ENCODE peak calls at places on chromosomes 4 and X, in six cellular contexts. B, U, V, X, D and Y are unnamed samples. For H3K4me1, the result is how much of the 10 kb centered on the place peaks cover.

GRCh38 chr4:104064650-104065577 is 345.1 kb upstream of the TACR3 start:
- DNase-seq in D (peak), X (peak), V (peak), B (peak), U (peak), Y (no peak)

GRCh38 chr4:7007944-7008343 is 35.2 kb upstream of the TADA2B start:
- DNase-seq in B (no peak), X (no peak), D (peak), U (no peak), V (no peak), Y (no peak)

GRCh38 chr4:42588909-42589308 is 68.0 kb downstream of the ATP8A1 start:
- DNase-seq in V (no peak), B (no peak), U (no peak), X (no peak), D (peak), Y (no peak)

GRCh38 chr4:37603711-37604110 is 82.5 kb downstream of the RELL1 start:
- DNase-seq in U (no peak), B (no peak), D (no peak), X (no peak), V (no peak), Y (no peak)

GRCh38 chrX:39133971-39134370 is 332.7 kb downstream of the MID1IP1 start:
- DNase-seq in X (peak), V (peak), B (peak), U (no peak), D (peak), Y (no peak)

GRCh38 chr4:150126201-150126879 is 48.1 kb downstream of the DCLK2 start:
- DNase-seq in D (no peak), X (no peak), V (no peak), U (no peak), B (no peak), Y (no peak)

GRCh38 chr4:102169345-102169744 is 175.9 kb downstream of the SLC39A8 start:
- DNase-seq in D (peak), X (no peak), B (peak), U (no peak), V (no peak), Y (no peak)

GRCh38 chr4:1027219-1027915 is 15.9 kb downstream of the FGFRL1 start:
- DNase-seq in V (no peak), D (no peak), U (no peak), B (no peak), X (no peak), Y (no peak)

GRCh38 chrX:152821145-152821765 is 9.3 kb downstream of the CETN2 start:
- DNase-seq in V (peak), U (no peak), D (peak), X (peak), B (peak), Y (peak)

GRCh38 chr4:42865572-42866189 is 26.8 kb upstream of the GRXCR1 start:
- DNase-seq in V (peak), B (peak), D (peak), X (no peak), U (peak), Y (peak)

GRCh38 chr4:88843067-88843723 is 145.6 kb upstream of the NAP1L5 start:
- DNase-seq in B (no peak), V (no peak), U (no peak), X (no peak), D (no peak), Y (no peak)

GRCh38 chr4:1060121-1060520 is 48.7 kb downstream of the FGFRL1 start:
- DNase-seq in V (no peak), X (no peak), U (no peak), B (no peak), D (no peak), Y (no peak)

GRCh38 chrX:130497531-130497930 is 95.7 kb downstream of the RBMX2 start:
- DNase-seq in V (no peak), B (no peak), D (no peak), U (no peak), X (no peak), Y (no peak)

GRCh38 chrX:39760930-39761329 is 336.8 kb downstream of the BCOR start:
- DNase-seq in B (no peak), V (no peak), D (no peak), X (no peak), U (no peak), Y (no peak)

GRCh38 chrX:15233416-15234015 is 36.4 kb downstream of the ASB9 start:
- DNase-seq in D (no peak), V (no peak), U (no peak), X (no peak), B (no peak), Y (no peak)

GRCh38 chr4:96035727-96036126 is 195.8 kb downstream of the PDHA2 start:
- DNase-seq in U (no peak), D (peak), V (no peak), B (no peak), X (no peak), Y (peak)

GRCh38 chr4:138062929-138063328 is 179.2 kb downstream of the SLC7A11 start:
- DNase-seq in V (no peak), B (no peak), X (no peak), U (no peak), D (peak), Y (peak)

GRCh38 chrX:116409224-116409623 is 27.2 kb upstream of the SLC6A14 start:
- DNase-seq in D (no peak), U (no peak), B (no peak), V (no peak), X (no peak), Y (no peak)

GRCh38 chr4:128831526-128832252 is 22.2 kb downstream of the JADE1 start:
- DNase-seq in B (no peak), D (peak), U (no peak), V (no peak), X (no peak), Y (no peak)

GRCh38 chr4:75512336-75513211 is 1.6 kb downstream of the RCHY1 start:
- DNase-seq in U (no peak), X (no peak), D (no peak), V (no peak), B (no peak), Y (no peak)

GRCh38 chrX:69361286-69361926 is 142.7 kb upstream of the NALF2 start:
- DNase-seq in D (no peak), V (no peak), X (no peak), B (no peak), U (no peak), Y (peak)

GRCh38 chrX:100868273-100868672 is 5.9 kb downstream of the NOX1 start:
- DNase-seq in U (no peak), V (no peak), B (no peak), X (no peak), D (no peak), Y (no peak)

GRCh38 chrX:77788050-77788449 is 2.0 kb upstream of the ATRX start:
- DNase-seq in X (no peak), B (peak), U (no peak), V (no peak), D (peak), Y (no peak)

GRCh38 chrX:39935414-39936064 is 162.2 kb downstream of the BCOR start:
- DNase-seq in V (no peak), U (no peak), B (no peak), D (no peak), X (no peak), Y (no peak)

GRCh38 chrX:3526084-3526483 is 179.6 kb upstream of the MXRA5 start:
- DNase-seq in D (no peak), U (no peak), V (no peak), X (no peak), B (no peak), Y (no peak)

GRCh38 chr4:81180916-81181315 is 34.1 kb downstream of the PRKG2 start:
- DNase-seq in D (no peak), B (no peak), U (no peak), V (no peak), X (no peak), Y (no peak)

GRCh38 chr4:6548201-6548881 is 26.6 kb upstream of the MAN2B2 start:
- DNase-seq in B (no peak), U (no peak), V (no peak), X (no peak), D (peak), Y (no peak)

GRCh38 chr4:187128971-187129370 is 405.3 kb upstream of the FAT1 start:
- DNase-seq in V (no peak), D (no peak), X (no peak), U (no peak), B (no peak), Y (peak)

GRCh38 chr4:55609393-55609821 is 17.4 kb upstream of the PDCL2 start:
- DNase-seq in D (no peak), B (peak), U (no peak), V (no peak), X (no peak), Y (peak)

DNA sequence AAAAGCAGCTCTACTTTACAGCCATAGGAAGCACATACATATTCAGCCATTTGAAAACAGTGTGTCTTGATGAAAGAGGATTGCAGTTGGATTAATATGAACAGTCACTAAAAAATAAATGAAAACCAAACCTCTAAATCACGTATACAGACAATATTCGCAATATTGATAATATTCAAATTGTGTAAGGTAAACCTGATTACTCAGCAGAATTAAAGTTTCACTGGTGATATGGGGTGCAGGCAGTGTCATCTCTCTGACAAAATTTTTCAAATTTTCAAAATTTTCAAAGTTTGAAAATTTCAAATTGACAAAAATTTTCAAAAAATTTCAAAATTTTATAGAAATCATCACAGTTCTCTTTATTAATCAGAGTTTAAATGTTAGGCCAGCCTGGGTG is 55.7 kb downstream of the FAT4 start:
- DNase-seq in X (no peak), D (no peak), V (no peak), U (no peak), B (no peak), Y (no peak)
- H3K4me1 ChIP-seq in X (under half), D (under half), V (under half), U (under half), B (under half), Y (under half)

GRCh38 chr4:71553605-71554004 is 214.8 kb downstream of the SLC4A4 start:
- DNase-seq in U (no peak), X (no peak), D (peak), B (no peak), V (no peak), Y (no peak)
- H3K4me1 ChIP-seq in U (under half), X (under half), D (under half), B (under half), V (under half), Y (under half)

DNA sequence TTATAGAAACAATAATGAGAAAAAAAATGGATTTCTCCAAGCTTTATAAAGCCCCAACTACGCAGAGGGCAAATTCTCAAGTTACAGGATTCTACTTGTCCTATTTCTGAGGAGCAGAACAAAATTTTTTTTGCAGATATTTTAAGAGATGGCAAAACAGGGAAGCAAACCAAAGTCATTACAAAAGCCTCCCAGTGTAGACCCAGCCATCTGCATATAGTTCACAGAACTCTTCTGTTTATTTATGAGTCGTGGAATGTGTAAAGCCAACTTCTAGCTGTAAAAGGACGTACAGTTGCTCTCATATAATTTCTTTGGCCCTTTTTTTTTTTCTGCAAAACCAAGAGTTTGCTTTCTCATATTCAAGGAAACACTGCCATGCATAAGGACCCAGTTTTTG is 120.4 kb downstream of the PCDH7 start:
- DNase-seq in X (no peak), U (no peak), V (no peak), D (no peak), B (no peak), Y (no peak)
- H3K4me1 ChIP-seq in X (under half), U (under half), V (under half), D (half or more), B (under half), Y (under half)

GRCh38 chr4:76740192-76740591 is 157.8 kb downstream of the SOWAHB start:
- DNase-seq in X (no peak), B (no peak), V (no peak), D (no peak), U (no peak), Y (no peak)

GRCh38 chr4:76744253-76744921 is 153.6 kb downstream of the SOWAHB start:
- DNase-seq in U (no peak), V (no peak), X (no peak), B (no peak), D (no peak), Y (no peak)

GRCh38 chr4:76738081-76738931 is 159.6 kb downstream of the SOWAHB start:
- DNase-seq in V (no peak), D (no peak), B (no peak), U (no peak), X (no peak), Y (no peak)

GRCh38 chr4:76740866-76741662 is 156.9 kb downstream of the SOWAHB start:
- DNase-seq in V (no peak), U (no peak), X (no peak), D (peak), B (no peak), Y (no peak)

DNA sequence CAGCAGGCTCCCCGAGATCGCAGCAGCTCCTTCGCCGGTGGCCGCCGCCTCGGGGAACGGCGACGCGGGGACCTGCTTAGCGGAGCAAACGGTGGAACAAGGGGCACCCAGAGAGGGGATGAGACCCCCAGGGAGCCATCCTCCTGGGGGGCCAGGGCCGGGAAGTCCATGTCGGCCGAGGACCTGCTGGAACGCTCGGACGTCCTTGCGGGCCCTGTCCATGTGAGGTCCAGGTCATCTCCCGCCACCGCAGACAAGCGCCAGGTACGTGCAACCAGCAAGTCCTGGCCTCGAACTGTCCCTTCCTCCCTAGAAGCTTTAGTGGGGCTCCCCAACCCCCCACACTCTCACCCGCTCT is 156.3 kb downstream of the SOWAHB start:
- DNase-seq in D (no peak), X (no peak), B (no peak), U (no peak), V (no peak), Y (no peak)
- H3K4me1 ChIP-seq in D (under half), X (under half), B (under half), U (under half), V (under half), Y (under half)

GRCh38 chr4:101031971-101032370 is 315.4 kb downstream of the PPP3CA start:
- DNase-seq in U (no peak), V (no peak), B (no peak), X (no peak), D (peak), Y (no peak)
- H3K4me1 ChIP-seq in U (under half), V (under half), B (under half), X (under half), D (half or more), Y (under half)

DNA sequence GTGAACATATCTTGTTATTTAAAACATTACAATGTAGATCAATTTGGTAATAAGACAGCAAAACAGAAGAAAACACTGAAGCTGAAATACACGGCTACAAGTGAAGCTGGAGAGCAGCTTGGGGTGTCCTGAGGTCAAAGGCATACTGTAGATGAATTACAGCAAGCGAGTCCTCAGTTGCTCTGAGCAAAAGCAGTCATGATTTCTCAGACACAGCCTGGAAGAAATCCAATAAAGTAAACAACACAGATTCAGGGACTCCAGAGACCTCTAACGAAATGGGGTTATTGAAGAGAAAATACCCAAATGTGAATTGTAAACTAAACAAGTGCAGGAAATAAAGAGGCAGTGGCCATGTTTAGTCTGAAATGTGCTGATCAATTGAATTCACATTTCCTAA is 324.4 kb downstream of the CAMK2D start:
- DNase-seq in X (no peak), D (no peak), V (no peak), U (no peak), B (no peak), Y (no peak)
- H3K4me1 ChIP-seq in X (under half), D (under half), V (under half), U (under half), B (under half), Y (under half)

GRCh38 chr4:123786955-123787354 is 390.4 kb downstream of the SPRY1 start:
- DNase-seq in B (no peak), D (no peak), U (no peak), X (no peak), V (peak), Y (no peak)
- H3K4me1 ChIP-seq in B (under half), D (under half), U (under half), X (under half), V (under half), Y (under half)

GRCh38 chr4:143372093-143372915 is 35.6 kb downstream of the GAB1 start:
- DNase-seq in X (no peak), U (no peak), B (no peak), D (no peak), V (no peak), Y (no peak)

GRCh38 chr4:143377635-143378099 is 41.0 kb downstream of the GAB1 start:
- DNase-seq in D (no peak), B (no peak), V (no peak), X (no peak), U (no peak), Y (no peak)

GRCh38 chr4:143375326-143376073 is 38.8 kb downstream of the GAB1 start:
- DNase-seq in B (peak), U (no peak), D (peak), X (peak), V (no peak), Y (no peak)

GRCh38 chr4:143369556-143369955 is 32.9 kb downstream of the GAB1 start:
- DNase-seq in V (no peak), B (no peak), X (no peak), D (no peak), U (no peak), Y (no peak)

GRCh38 chr4:143374771-143375170 is 38.1 kb downstream of the GAB1 start:
- DNase-seq in X (no peak), V (no peak), U (no peak), D (no peak), B (no peak), Y (no peak)
- H3K4me1 ChIP-seq in X (under half), V (under half), U (under half), D (under half), B (under half), Y (under half)